ENCODE peak calls at places on chromosome 13, in eight cellular contexts. V is CD8-positive, alpha-beta T cell; T is amniotic stem cell; Q is effector memory CD4-positive, alpha-beta T cell; L is T-helper 9 cell; K is stimulated activated CD4-positive, alpha-beta T cell treated with anti-CD3 and anti-CD28 coated beads, TNF-alpha, amount 100 ng/mL, for 48 hours; H is Right ventricle myocardium superior; M is T-helper 17 cell. G is an unnamed sample.
A peak's percentile ranks its signal among the peaks of the same experiment; 100 is the strongest.

GRCh38 chr13:26710166-26710565 is 50.4 kb downstream of the GPR12 start:
- DNase-seq in V (no peak), T (no peak), Q (no peak), L (no peak), K (no peak), H (no peak), M (no peak), G (no peak)

GRCh38 chr13:94154362-94154761 is 325.1 kb downstream of the DCT start:
- DNase-seq in V (no peak), T (no peak), Q (no peak), L (no peak), K (no peak), H (peak; percentile 35), M (no peak), G (no peak)

GRCh38 chr13:110832205-110832479 is 82.7 kb downstream of the ANKRD10 start:
- DNase-seq in V (no peak), T (no peak), Q (no peak), L (no peak), K (no peak), H (no peak), M (no peak), G (no peak)

GRCh38 chr13:21321269-21321668 is 137.8 kb downstream of the ZDHHC20 start:
- DNase-seq in V (no peak), T (no peak), Q (no peak), L (no peak), K (no peak), H (no peak), M (no peak), G (no peak)

GRCh38 chr13:35086667-35087066 is 144.6 kb downstream of the NBEA start:
- DNase-seq in V (no peak), T (no peak), Q (no peak), L (no peak), K (no peak), H (no peak), M (no peak), G (no peak)

GRCh38 chr13:101520672-101521071 is 68.2 kb downstream of the ITGBL1 start:
- DNase-seq in V (peak; percentile 2), T (no peak), Q (no peak), L (no peak), K (peak; percentile 5), H (no peak), M (no peak), G (no peak)

GRCh38 chr13:112877976-112878955 is 90.7 kb upstream of the MCF2L start:
- DNase-seq in V (no peak), T (no peak), Q (no peak), L (no peak), K (no peak), H (no peak), M (no peak), G (no peak)

GRCh38 chr13:74966814-74967213 is 515.2 kb downstream of the TBC1D4 start:
- DNase-seq in V (no peak), T (no peak), Q (no peak), L (no peak), K (no peak), H (no peak), M (no peak), G (no peak)

GRCh38 chr13:48491423-48492122 is 41.3 kb downstream of the RCBTB2 start:
- DNase-seq in V (no peak), T (no peak), Q (no peak), L (no peak), K (no peak), H (no peak), M (no peak), G (no peak)

GRCh38 chr13:60351326-60351725 is 45.7 kb upstream of the TDRD3 start:
- DNase-seq in V (no peak), T (no peak), Q (no peak), L (no peak), K (no peak), H (no peak), M (no peak), G (no peak)

GRCh38 chr13:48505597-48506091 is 27.2 kb downstream of the RCBTB2 start:
- DNase-seq in V (peak; percentile 36), T (peak; percentile 79), Q (peak; percentile 12), L (peak; percentile 21), K (no peak), H (no peak), M (no peak), G (no peak)

GRCh38 chr13:110910013-110910890 is 4.6 kb downstream of the ANKRD10 start:
- DNase-seq in V (no peak), T (no peak), Q (no peak), L (no peak), K (no peak), H (no peak), M (no peak), G (no peak)

GRCh38 chr13:111359237-111359915 is 38.9 kb downstream of the TEX29 start:
- DNase-seq in V (no peak), T (no peak), Q (no peak), L (no peak), K (no peak), H (no peak), M (no peak), G (no peak)

GRCh38 chr13:102128216-102128800 is 273.5 kb downstream of the FGF14 start:
- DNase-seq in V (no peak), T (no peak), Q (no peak), L (no peak), K (no peak), H (no peak), M (no peak), G (no peak)

GRCh38 chr13:98771838-98772611 is 19.6 kb upstream of the SLC15A1 start:
- DNase-seq in V (no peak), T (no peak), Q (no peak), L (no peak), K (no peak), H (no peak), M (no peak), G (no peak)

GRCh38 chr13:74683411-74683810 is 549.2 kb upstream of the KLF12 start:
- DNase-seq in V (no peak), T (no peak), Q (no peak), L (no peak), K (no peak), H (no peak), M (no peak), G (no peak)

GRCh38 chr13:89401209-89401810 is 1730.1 kb downstream of the SLITRK5 start:
- DNase-seq in V (no peak), T (no peak), Q (no peak), L (no peak), K (no peak), H (no peak), M (no peak), G (no peak)

GRCh38 chr13:30256713-30257432 is 50.5 kb downstream of the KATNAL1 start:
- DNase-seq in V (no peak), T (no peak), Q (no peak), L (no peak), K (no peak), H (no peak), M (no peak), G (no peak)

GRCh38 chr13:43441464-43441863 is 345.3 kb downstream of the ENOX1 start:
- DNase-seq in V (no peak), T (no peak), Q (no peak), L (no peak), K (no peak), H (no peak), M (no peak), G (no peak)

GRCh38 chr13:51638497-51638871 is 54.2 kb downstream of the WDFY2 start:
- DNase-seq in V (no peak), T (no peak), Q (no peak), L (no peak), K (no peak), H (no peak), M (no peak), G (no peak)

GRCh38 chr13:45807520-45808099 is 43.9 kb downstream of the SIAH3 start:
- DNase-seq in V (no peak), T (peak; percentile 1), Q (no peak), L (no peak), K (no peak), H (no peak), M (no peak), G (peak; percentile 3)

GRCh38 chr13:99805361-99805760 is 166.2 kb downstream of the ZIC5 start:
- DNase-seq in V (no peak), T (no peak), Q (no peak), L (no peak), K (no peak), H (no peak), M (no peak), G (no peak)

GRCh38 chr13:38191016-38191415 is 158.6 kb upstream of the UFM1 start:
- DNase-seq in V (no peak), T (no peak), Q (no peak), L (no peak), K (no peak), H (no peak), M (no peak), G (no peak)

GRCh38 chr13:42086582-42086981 is 38.1 kb downstream of the DGKH start:
- DNase-seq in V (no peak), T (no peak), Q (no peak), L (no peak), K (no peak), H (no peak), M (no peak), G (no peak)

GRCh38 chr13:113245858-113246791 is 36.7 kb downstream of the CUL4A start:
- DNase-seq in V (no peak), T (no peak), Q (no peak), L (no peak), K (no peak), H (no peak), M (no peak), G (no peak)

GRCh38 chr13:39044536-39044935 is 6.3 kb downstream of the NHLRC3 start:
- DNase-seq in V (no peak), T (no peak), Q (no peak), L (no peak), K (no peak), H (no peak), M (no peak), G (no peak)

GRCh38 chr13:27607125-27607524 is 13.2 kb downstream of the LNX2 start:
- DNase-seq in V (no peak), T (peak; percentile 29), Q (no peak), L (no peak), K (no peak), H (no peak), M (no peak), G (no peak)

GRCh38 chr13:111005808-111006494 is 91.1 kb upstream of the ANKRD10 start:
- DNase-seq in V (no peak), T (no peak), Q (no peak), L (no peak), K (no peak), H (peak; percentile 73), M (no peak), G (no peak)

G was measured in CMK.